ENCODE peak calls at places on chromosomes 5 and 9, in eight cellular contexts. T is CD8-positive, alpha-beta T cell; S is dermis blood vessel endothelial cell; V is brain pericyte; O is GM19239; P is A549; J is iPS DF 19.7; X is Calu3. Z is an unnamed sample.

GRCh38 chr9:36894695-36895310 is 139.3 kb downstream of the PAX5 start:
- DNase-seq in T (no peak), S (no peak), V (no peak), O (no peak), P (no peak), J (no peak), X (no peak), Z (no peak)

GRCh38 chr9:38096238-38096805 is 27.3 kb upstream of the SHB start:
- DNase-seq in T (no peak), S (no peak), V (no peak), O (no peak), P (no peak), J (no peak), X (no peak), Z (no peak)

GRCh38 chr5:94180761-94181160 is 437.6 kb downstream of the KIAA0825 start:
- DNase-seq in T (no peak), S (no peak), V (no peak), O (no peak), P (no peak), J (no peak), X (no peak), Z (no peak)

GRCh38 chr5:96844476-96844990 is 31.8 kb upstream of the ERAP2 start:
- DNase-seq in T (no peak), S (no peak), V (no peak), O (no peak), P (no peak), J (no peak), X (no peak), Z (no peak)

GRCh38 chr9:69542048-69542447 is 130.1 kb downstream of the APBA1 start:
- DNase-seq in T (no peak), S (no peak), V (no peak), O (no peak), P (no peak), J (no peak), X (no peak), Z (no peak)

GRCh38 chr9:6106576-6107339 is 91.3 kb upstream of the RANBP6 start:
- DNase-seq in T (no peak), S (peak; percentile 37), V (no peak), O (peak; percentile 42), P (peak; percentile 55), J (no peak), X (peak; percentile 43), Z (peak; percentile 47)

GRCh38 chr9:96522371-96522770 is 72.4 kb downstream of the HABP4 start:
- DNase-seq in T (no peak), S (no peak), V (no peak), O (no peak), P (no peak), J (no peak), X (no peak), Z (no peak)

GRCh38 chr5:59640411-59640810 is 253.1 kb downstream of the PDE4D start:
- DNase-seq in T (no peak), S (peak; percentile 31), V (no peak), O (no peak), P (no peak), J (no peak), X (peak; percentile 55), Z (no peak)

GRCh38 chr5:172417983-172418630 is 36.2 kb downstream of the SH3PXD2B start:
- DNase-seq in T (no peak), S (peak; percentile 68), V (peak; percentile 82), O (no peak), P (no peak), J (no peak), X (no peak), Z (no peak)

GRCh38 chr9:1083325-1083913 is 33.3 kb downstream of the DMRT2 start:
- DNase-seq in T (no peak), S (no peak), V (no peak), O (no peak), P (peak; percentile 15), J (no peak), X (no peak), Z (no peak)

GRCh38 chr9:132474253-132474652 is 64.2 kb downstream of the CFAP77 start:
- DNase-seq in T (no peak), S (no peak), V (no peak), O (no peak), P (no peak), J (no peak), X (no peak), Z (no peak)

GRCh38 chr9:6733831-6734230 is 23.9 kb upstream of the KDM4C start:
- DNase-seq in T (no peak), S (no peak), V (no peak), O (no peak), P (no peak), J (no peak), X (no peak), Z (no peak)

GRCh38 chr5:152246401-152246800 is 158.7 kb downstream of the NMUR2 start:
- DNase-seq in T (no peak), S (peak; percentile 3), V (no peak), O (no peak), P (no peak), J (peak; percentile 15), X (peak; percentile 56), Z (no peak)

GRCh38 chr9:125906144-125906543 is 159.0 kb downstream of the PBX3 start:
- DNase-seq in T (no peak), S (peak; percentile 42), V (no peak), O (no peak), P (no peak), J (no peak), X (no peak), Z (no peak)

GRCh38 chr5:132000677-132001453 is 10.6 kb downstream of the ACSL6 start:
- DNase-seq in T (peak; percentile 30), S (no peak), V (no peak), O (no peak), P (no peak), J (no peak), X (no peak), Z (no peak)

GRCh38 chr9:96062854-96063253 is 187.4 kb downstream of the ERCC6L2 start:
- DNase-seq in T (no peak), S (no peak), V (no peak), O (no peak), P (no peak), J (no peak), X (no peak), Z (no peak)

GRCh38 chr5:117590944-117591343 is 1016.3 kb upstream of the SEMA6A start:
- DNase-seq in T (no peak), S (no peak), V (no peak), O (peak; percentile 1), P (no peak), J (peak; percentile 5), X (peak; percentile 17), Z (peak; percentile 10)

GRCh38 chr9:126066131-126066530 is 260.5 kb upstream of the MVB12B start:
- DNase-seq in T (no peak), S (no peak), V (no peak), O (no peak), P (no peak), J (no peak), X (no peak), Z (no peak)

GRCh38 chr9:109498195-109499060 is at the start of gene PTPN3:
- DNase-seq in T (no peak), S (no peak), V (no peak), O (no peak), P (peak; percentile 64), J (no peak), X (peak; percentile 48), Z (no peak)

GRCh38 chr5:69167488-69167845 is 517 bp downstream of the CCNB1 start:
- DNase-seq in T (no peak), S (peak; percentile 35), V (no peak), O (no peak), P (no peak), J (no peak), X (no peak), Z (peak; percentile 31)

GRCh38 chr9:79817469-79818004 is 245.8 kb downstream of the TLE4 start:
- DNase-seq in T (no peak), S (no peak), V (no peak), O (no peak), P (no peak), J (no peak), X (no peak), Z (peak; percentile 38)

GRCh38 chr5:39394946-39395345 is 29.8 kb downstream of the DAB2 start:
- DNase-seq in T (no peak), S (peak; percentile 87), V (no peak), O (no peak), P (no peak), J (no peak), X (no peak), Z (no peak)

GRCh38 chr5:157594237-157594636 is 18.7 kb upstream of the ADAM19 start:
- DNase-seq in T (no peak), S (no peak), V (no peak), O (no peak), P (no peak), J (no peak), X (no peak), Z (no peak)

GRCh38 chr5:42547894-42548293 is 124.7 kb downstream of the GHR start:
- DNase-seq in T (no peak), S (no peak), V (no peak), O (no peak), P (no peak), J (no peak), X (no peak), Z (no peak)

GRCh38 chr9:91071185-91071990 is 269.8 kb downstream of the SYK start:
- DNase-seq in T (no peak), S (peak; percentile 51), V (peak; percentile 87), O (no peak), P (no peak), J (no peak), X (peak; percentile 45), Z (no peak)

GRCh38 chr9:113602126-113603119 is 138.9 kb downstream of the RGS3 start:
- DNase-seq in T (no peak), S (peak; percentile 80), V (peak; percentile 94), O (peak; percentile 54), P (no peak), J (no peak), X (peak; percentile 67), Z (peak; percentile 83)

GRCh38 chr5:102856374-102856748 is 101.3 kb downstream of the PAM start:
- DNase-seq in T (no peak), S (peak; percentile 32), V (no peak), O (no peak), P (no peak), J (no peak), X (no peak), Z (no peak)

GRCh38 chr9:98256632-98257218 is 1.3 kb upstream of the TBC1D2 start:
- DNase-seq in T (peak; percentile 19), S (peak; percentile 21), V (no peak), O (no peak), P (no peak), J (no peak), X (no peak), Z (no peak)

GRCh38 chr9:91043041-91043740 is 241.6 kb downstream of the SYK start:
- DNase-seq in T (no peak), S (no peak), V (no peak), O (no peak), P (no peak), J (no peak), X (no peak), Z (peak; percentile 3)

GRCh38 chr5:80057121-80057520 is 22.0 kb downstream of the THBS4 start:
- DNase-seq in T (no peak), S (no peak), V (no peak), O (no peak), P (no peak), J (no peak), X (no peak), Z (no peak)

GRCh38 chr9:73264636-73265035 is 113.0 kb downstream of the ANXA1 start:
- DNase-seq in T (no peak), S (no peak), V (no peak), O (no peak), P (no peak), J (no peak), X (no peak), Z (no peak)

GRCh38 chr5:153998010-153998409 is 40.7 kb downstream of the FAM114A2 start:
- DNase-seq in T (no peak), S (no peak), V (no peak), O (no peak), P (no peak), J (no peak), X (no peak), Z (no peak)

GRCh38 chr5:79488775-79489174 is 25.2 kb downstream of the HOMER1 start:
- DNase-seq in T (no peak), S (no peak), V (no peak), O (no peak), P (no peak), J (no peak), X (no peak), Z (no peak)

GRCh38 chr9:74100042-74100441 is 397.1 kb upstream of the RORB start:
- DNase-seq in T (no peak), S (no peak), V (no peak), O (no peak), P (no peak), J (no peak), X (no peak), Z (no peak)

Z was measured in GM10248.